ENCODE peak calls at places on chromosomes 12 and 14, in nine cellular contexts. W, C, R, X, H, V, A, G and S are unnamed samples. For H3K36me3, the result is how much of the 10 kb centered on the place peaks cover.

GRCh38 chr14:99420711-99421110 is 59.9 kb downstream of the SETD3 start:
- DNase-seq in W (no peak), C (no peak), R (peak), X (no peak), H (no peak), V (no peak), A (peak), G (peak), S (peak)

GRCh38 chr12:23771230-23771949 is 178.1 kb downstream of the SOX5 start:
- DNase-seq in W (no peak), C (no peak), R (no peak), X (no peak), H (no peak), V (peak), A (no peak), G (no peak), S (no peak)

GRCh38 chr14:58746261-58746660 is 108.5 kb downstream of the DACT1 start:
- DNase-seq in W (peak), C (no peak), R (no peak), X (peak), H (no peak), V (no peak), A (no peak), G (peak), S (no peak)

GRCh38 chr14:33800735-33801163 is 150.1 kb downstream of the EGLN3 start:
- DNase-seq in W (no peak), C (no peak), R (no peak), X (no peak), H (no peak), V (no peak), A (no peak), G (no peak), S (no peak)

GRCh38 chr12:114884535-114884934 is 200.6 kb upstream of the TBX3 start:
- DNase-seq in W (no peak), C (no peak), R (no peak), X (no peak), H (no peak), V (no peak), A (no peak), G (no peak), S (no peak)

GRCh38 chr12:116697305-116698130 is 40.4 kb downstream of the SPRING1 start:
- DNase-seq in W (peak), C (peak), R (no peak), X (peak), H (no peak), V (no peak), A (peak), G (peak), S (no peak)

GRCh38 chr12:65881348-65881961 is 57.2 kb downstream of the HMGA2 start:
- DNase-seq in W (peak), C (no peak), R (no peak), X (no peak), H (no peak), V (no peak), A (no peak), G (peak), S (no peak)

GRCh38 chr12:64171715-64172114 is 50.4 kb downstream of the KICS2 start:
- DNase-seq in W (peak), C (no peak), R (no peak), X (peak), H (no peak), V (no peak), A (no peak), G (peak), S (no peak)

GRCh38 chr14:57962293-57962996 is 96.6 kb upstream of the SLC35F4 start:
- DNase-seq in W (no peak), C (no peak), R (no peak), X (no peak), H (no peak), V (no peak), A (no peak), G (no peak), S (no peak)

GRCh38 chr12:57614178-57614947 is 3.1 kb downstream of the ARHGEF25 start:
- DNase-seq in W (peak), C (peak), R (no peak), X (peak), H (no peak), V (no peak), A (peak), G (no peak), S (peak)

GRCh38 chr12:41250748-41251147 is 62.6 kb downstream of the PDZRN4 start:
- DNase-seq in W (peak), C (no peak), R (no peak), X (no peak), H (no peak), V (no peak), A (no peak), G (no peak), S (no peak)

GRCh38 chr14:60684203-60684602 is 34.9 kb upstream of the SIX1 start:
- DNase-seq in W (peak), C (no peak), R (no peak), X (no peak), H (no peak), V (no peak), A (no peak), G (no peak), S (no peak)

GRCh38 chr14:74515891-74516412 is 22.4 kb downstream of the ISCA2 start:
- DNase-seq in W (no peak), C (no peak), R (peak), X (no peak), H (no peak), V (peak), A (no peak), G (no peak), S (no peak)

GRCh38 chr12:129622566-129622965 is 281.3 kb downstream of the TMEM132D start:
- DNase-seq in W (no peak), C (no peak), R (no peak), X (no peak), H (no peak), V (no peak), A (peak), G (no peak), S (no peak)

GRCh38 chr14:91082282-91082681 is 21.8 kb upstream of the RPS6KA5 start:
- DNase-seq in W (no peak), C (no peak), R (no peak), X (no peak), H (no peak), V (no peak), A (no peak), G (no peak), S (no peak)

GRCh38 chr14:92507174-92507768 is 6.3 kb upstream of the RIN3 start:
- DNase-seq in W (no peak), C (peak), R (peak), X (peak), H (no peak), V (no peak), A (no peak), G (no peak), S (peak)

GRCh38 chr12:110585231-110585799 is 2.2 kb upstream of the PPTC7 start:
- DNase-seq in W (peak), C (peak), R (no peak), X (no peak), H (no peak), V (no peak), A (no peak), G (peak), S (no peak)

GRCh38 chr14:22339277-22339676 is 249.7 kb downstream of the DAD1 start:
- DNase-seq in W (peak), C (no peak), R (no peak), X (no peak), H (no peak), V (peak), A (no peak), G (peak), S (no peak)

GRCh38 chr12:107319536-107320030 is 226.2 kb upstream of the CRY1 start:
- DNase-seq in W (peak), C (no peak), R (no peak), X (no peak), H (peak), V (no peak), A (no peak), G (no peak), S (no peak)

GRCh38 chr12:68675098-68675842 is 11.5 kb upstream of the NUP107 start:
- DNase-seq in W (no peak), C (peak), R (no peak), X (no peak), H (peak), V (no peak), A (peak), G (no peak), S (no peak)
- H3K4me3 ChIP-seq in W (no peak), C (no peak), R (no peak), X (no peak), H (peak), V (no peak), A (no peak), G (no peak), S (no peak)

DNA sequence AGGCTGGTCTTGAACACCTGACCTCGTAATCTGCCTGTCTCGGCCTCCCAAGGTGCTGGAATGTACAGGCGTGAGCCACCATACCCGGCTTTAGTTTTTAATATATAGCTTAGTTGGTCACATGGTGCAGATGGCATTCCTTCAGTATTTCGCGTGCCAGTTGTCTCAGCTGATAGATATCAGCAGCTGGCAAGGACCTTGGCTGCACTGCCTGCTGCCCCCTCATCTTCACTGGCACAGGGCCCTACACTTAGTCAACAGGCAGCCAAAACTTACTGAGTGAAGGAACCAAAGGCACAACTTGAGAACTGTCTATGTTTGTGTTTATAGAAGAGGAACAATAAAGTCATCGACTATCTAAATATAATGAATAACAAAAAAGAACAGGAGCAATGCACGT is 31.0 kb downstream of the EID3 start:
- DNase-seq in W (peak), C (no peak), R (no peak), X (no peak), H (no peak), V (no peak), A (no peak), G (no peak), S (no peak)
- H3K36me3 ChIP-seq in W (half or more), C (half or more), R (half or more), X (under half), H (under half), V (under half), A (half or more), G (under half), S (under half)

GRCh38 chr12:39440781-39441180 is 2.1 kb downstream of the KIF21A start:
- DNase-seq in W (no peak), C (no peak), R (no peak), X (no peak), H (no peak), V (no peak), A (no peak), G (no peak), S (no peak)
- H3K4me3 ChIP-seq in W (no peak), C (no peak), R (no peak), X (no peak), H (no peak), V (no peak), A (peak), G (no peak), S (peak)

GRCh38 chr12:131983026-131983425 is 33.3 kb downstream of the EP400 start:
- DNase-seq in W (no peak), C (no peak), R (no peak), X (no peak), H (no peak), V (no peak), A (no peak), G (no peak), S (no peak)

GRCh38 chr12:131985145-131985875 is 35.6 kb downstream of the EP400 start:
- DNase-seq in W (no peak), C (no peak), R (peak), X (no peak), H (no peak), V (peak), A (no peak), G (no peak), S (no peak)

GRCh38 chr12:131982041-131982440 is 32.3 kb downstream of the EP400 start:
- DNase-seq in W (no peak), C (no peak), R (no peak), X (no peak), H (no peak), V (no peak), A (no peak), G (no peak), S (no peak)

GRCh38 chr12:131981388-131981787 is 31.6 kb downstream of the EP400 start:
- DNase-seq in W (no peak), C (no peak), R (no peak), X (no peak), H (no peak), V (no peak), A (no peak), G (no peak), S (no peak)

GRCh38 chr12:131983554-131983953 is 33.8 kb downstream of the EP400 start:
- DNase-seq in W (no peak), C (no peak), R (no peak), X (no peak), H (no peak), V (no peak), A (no peak), G (no peak), S (no peak)
- H3K36me3 ChIP-seq in W (under half), C (half or more), R (half or more), X (under half), H (half or more), V (under half), A (half or more), G (under half), S (under half)

GRCh38 chr12:95277139-95277538 is 59.5 kb downstream of the VEZT start:
- DNase-seq in W (peak), C (no peak), R (no peak), X (no peak), H (no peak), V (no peak), A (no peak), G (peak), S (no peak)

GRCh38 chr12:95282266-95282665 is 64.7 kb downstream of the VEZT start:
- DNase-seq in W (no peak), C (no peak), R (no peak), X (no peak), H (no peak), V (no peak), A (peak), G (no peak), S (no peak)

GRCh38 chr12:95283371-95283770 is 65.8 kb downstream of the VEZT start:
- DNase-seq in W (no peak), C (no peak), R (no peak), X (no peak), H (no peak), V (no peak), A (no peak), G (no peak), S (no peak)

DNA sequence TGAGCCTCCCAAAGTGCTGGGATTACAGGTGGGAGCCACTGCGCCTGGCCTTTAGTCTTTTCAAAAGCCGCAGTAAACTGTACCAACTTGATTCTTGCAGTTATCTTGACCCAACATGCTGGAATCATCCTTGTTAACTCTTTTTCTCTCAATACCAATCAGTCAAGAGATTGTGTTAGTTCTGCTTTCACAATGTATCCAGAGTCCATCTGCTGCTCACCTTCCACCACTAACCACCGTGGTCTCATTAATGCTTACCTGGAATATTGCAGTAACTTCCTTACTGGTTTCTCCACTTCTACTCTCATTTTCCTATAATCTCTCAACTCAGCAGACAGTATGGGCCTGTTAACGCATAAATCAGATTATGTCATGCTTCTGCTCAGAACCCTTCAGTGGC is 62.2 kb downstream of the VEZT start:
- DNase-seq in W (no peak), C (no peak), R (no peak), X (no peak), H (no peak), V (no peak), A (no peak), G (no peak), S (no peak)
- H3K4me3 ChIP-seq in W (no peak), C (no peak), R (no peak), X (no peak), H (no peak), V (no peak), A (no peak), G (no peak), S (no peak)

GRCh38 chr14:68665792-68666195 is 127.1 kb downstream of the ZFP36L1 start:
- DNase-seq in W (no peak), C (no peak), R (no peak), X (no peak), H (no peak), V (no peak), A (no peak), G (no peak), S (no peak)

GRCh38 chr14:68668028-68668427 is 124.8 kb downstream of the ZFP36L1 start:
- DNase-seq in W (no peak), C (no peak), R (no peak), X (no peak), H (no peak), V (no peak), A (no peak), G (no peak), S (no peak)

GRCh38 chr14:68667313-68667791 is 125.5 kb downstream of the ZFP36L1 start:
- DNase-seq in W (peak), C (no peak), R (no peak), X (no peak), H (no peak), V (no peak), A (no peak), G (peak), S (no peak)

GRCh38 chr14:68666206-68666730 is 126.6 kb downstream of the ZFP36L1 start:
- DNase-seq in W (peak), C (no peak), R (no peak), X (no peak), H (no peak), V (no peak), A (no peak), G (no peak), S (no peak)

GRCh38 chr14:68666899-68667298 is 126.0 kb downstream of the ZFP36L1 start:
- DNase-seq in W (no peak), C (no peak), R (no peak), X (no peak), H (no peak), V (no peak), A (no peak), G (no peak), S (no peak)
- H3K36me3 ChIP-seq in W (under half), C (under half), R (under half), X (under half), H (under half), V (under half), A (under half), G (under half), S (under half)

GRCh38 chr12:10128687-10129086 is 1.3 kb downstream of the CLEC7A start:
- DNase-seq in W (peak), C (no peak), R (no peak), X (no peak), H (no peak), V (no peak), A (no peak), G (no peak), S (no peak)

GRCh38 chr12:10126401-10126800 is 3.6 kb downstream of the CLEC7A start:
- DNase-seq in W (no peak), C (no peak), R (no peak), X (no peak), H (no peak), V (no peak), A (no peak), G (no peak), S (no peak)

GRCh38 chr12:10131101-10131632 is 1.2 kb upstream of the CLEC7A start:
- DNase-seq in W (no peak), C (no peak), R (no peak), X (no peak), H (no peak), V (no peak), A (no peak), G (no peak), S (no peak)

GRCh38 chr12:10132971-10133370 is 3.0 kb upstream of the CLEC7A start:
- DNase-seq in W (no peak), C (no peak), R (no peak), X (no peak), H (no peak), V (no peak), A (no peak), G (no peak), S (no peak)

GRCh38 chr12:10130042-10130441 is at the start of gene CLEC7A:
- DNase-seq in W (no peak), C (peak), R (no peak), X (no peak), H (no peak), V (no peak), A (no peak), G (no peak), S (peak)
- H3K4me3 ChIP-seq in W (no peak), C (no peak), R (peak), X (no peak), H (no peak), V (no peak), A (no peak), G (no peak), S (no peak)

DNA sequence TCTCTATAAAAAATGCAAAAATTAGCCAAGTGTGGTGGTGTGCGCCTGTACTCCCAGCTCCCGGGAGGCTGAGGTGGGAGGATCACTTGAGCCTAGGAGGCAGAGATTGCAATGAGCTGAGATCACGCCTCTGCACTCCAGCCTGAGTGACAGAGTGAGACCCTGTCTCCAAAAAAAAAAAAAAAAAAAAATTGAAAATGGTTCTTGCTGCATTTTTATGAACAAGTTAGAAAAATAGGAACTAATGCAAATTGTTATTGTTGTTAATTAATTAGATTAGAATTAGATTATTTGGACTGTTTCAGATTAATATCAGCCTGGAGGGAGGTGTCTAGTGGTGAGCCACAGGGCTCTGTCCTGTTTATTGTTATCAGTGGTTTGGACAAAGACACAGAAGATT is 2.1 kb downstream of the RITA1 start:
- DNase-seq in W (no peak), C (no peak), R (no peak), X (no peak), H (no peak), V (no peak), A (no peak), G (no peak), S (no peak)
- H3K36me3 ChIP-seq in W (under half), C (half or more), R (under half), X (under half), H (under half), V (under half), A (half or more), G (under half), S (under half)

GRCh38 chr12:29783773-29784666 is at the start of gene TMTC1:
- DNase-seq in W (peak), C (no peak), R (peak), X (no peak), H (no peak), V (peak), A (no peak), G (peak), S (no peak)
- H3K4me3 ChIP-seq in W (peak), C (no peak), R (peak), X (peak), H (no peak), V (peak), A (no peak), G (peak), S (peak)